ENCODE peak calls at places on chromosomes 5 and 9, in six cellular contexts. X is hepatocyte, Z is thyroid gland, D is body of pancreas, F is fibroblast of lung, V is tibial artery. E is an unnamed sample.

GRCh38 chr5:175902013-175902412 is 30.6 kb downstream of the CPLX2 start:
- DNase-seq in X (no peak), Z (no peak), D (no peak), F (no peak), V (no peak), E (no peak)

GRCh38 chr9:122213589-122214413 is 15.0 kb downstream of the LHX6 start:
- DNase-seq in X (peak; percentile 83), Z (peak; percentile 20), D (peak; percentile 38), F (no peak), V (no peak), E (peak; percentile 89)

GRCh38 chr9:86801246-86801645 is 146.1 kb downstream of the GAS1 start:
- DNase-seq in X (no peak), Z (no peak), D (peak; percentile 65), F (peak; percentile 23), V (no peak), E (no peak)

GRCh38 chr5:147935032-147935431 is 28.7 kb upstream of the C5orf46 start:
- DNase-seq in X (peak; percentile 38), Z (no peak), D (peak; percentile 53), F (peak; percentile 69), V (no peak), E (no peak)

GRCh38 chr5:111512026-111512405 is 319 bp downstream of the STARD4 start:
- DNase-seq in X (peak; percentile 56), Z (no peak), D (no peak), F (peak; percentile 48), V (peak; percentile 70), E (no peak)

GRCh38 chr9:132472599-132472998 is 62.6 kb downstream of the CFAP77 start:
- DNase-seq in X (no peak), Z (peak; percentile 16), D (no peak), F (no peak), V (no peak), E (no peak)

GRCh38 chr5:124744170-124744911 is 2.1 kb downstream of the ZNF608 start:
- DNase-seq in X (peak; percentile 51), Z (peak; percentile 63), D (peak; percentile 60), F (peak; percentile 39), V (peak; percentile 77), E (peak; percentile 35)

GRCh38 chr5:54558362-54558761 is 40.8 kb downstream of the SNX18 start:
- DNase-seq in X (no peak), Z (no peak), D (no peak), F (peak; percentile 22), V (no peak), E (no peak)

GRCh38 chr9:108184941-108185340 is 670.8 kb downstream of the ACTL7B start:
- DNase-seq in X (peak; percentile 73), Z (no peak), D (no peak), F (peak; percentile 90), V (no peak), E (no peak)

GRCh38 chr9:136644343-136644592 is 18.4 kb upstream of the EGFL7 start:
- DNase-seq in X (peak; percentile 89), Z (peak; percentile 95), D (peak; percentile 92), F (peak; percentile 55), V (no peak), E (peak; percentile 88)

GRCh38 chr5:132828846-132829494 is 1.5 kb downstream of the SHROOM1 start:
- DNase-seq in X (no peak), Z (peak; percentile 61), D (no peak), F (no peak), V (no peak), E (no peak)

GRCh38 chr9:70021026-70021571 is 22.5 kb upstream of the MAMDC2 start:
- DNase-seq in X (no peak), Z (no peak), D (no peak), F (peak; percentile 96), V (no peak), E (no peak)

GRCh38 chr9:69996947-69997346 is 46.7 kb upstream of the MAMDC2 start:
- DNase-seq in X (peak; percentile 41), Z (peak; percentile 72), D (peak; percentile 31), F (no peak), V (no peak), E (peak; percentile 50)

GRCh38 chr5:72353046-72353445 is 32.9 kb downstream of the PTCD2 start:
- DNase-seq in X (no peak), Z (no peak), D (no peak), F (peak; percentile 68), V (no peak), E (no peak)

GRCh38 chr5:72358925-72359324 is 38.8 kb downstream of the PTCD2 start:
- DNase-seq in X (no peak), Z (no peak), D (no peak), F (no peak), V (no peak), E (no peak)

GRCh38 chr5:72356361-72356760 is 36.2 kb downstream of the PTCD2 start:
- DNase-seq in X (no peak), Z (no peak), D (no peak), F (no peak), V (no peak), E (no peak)

DNA sequence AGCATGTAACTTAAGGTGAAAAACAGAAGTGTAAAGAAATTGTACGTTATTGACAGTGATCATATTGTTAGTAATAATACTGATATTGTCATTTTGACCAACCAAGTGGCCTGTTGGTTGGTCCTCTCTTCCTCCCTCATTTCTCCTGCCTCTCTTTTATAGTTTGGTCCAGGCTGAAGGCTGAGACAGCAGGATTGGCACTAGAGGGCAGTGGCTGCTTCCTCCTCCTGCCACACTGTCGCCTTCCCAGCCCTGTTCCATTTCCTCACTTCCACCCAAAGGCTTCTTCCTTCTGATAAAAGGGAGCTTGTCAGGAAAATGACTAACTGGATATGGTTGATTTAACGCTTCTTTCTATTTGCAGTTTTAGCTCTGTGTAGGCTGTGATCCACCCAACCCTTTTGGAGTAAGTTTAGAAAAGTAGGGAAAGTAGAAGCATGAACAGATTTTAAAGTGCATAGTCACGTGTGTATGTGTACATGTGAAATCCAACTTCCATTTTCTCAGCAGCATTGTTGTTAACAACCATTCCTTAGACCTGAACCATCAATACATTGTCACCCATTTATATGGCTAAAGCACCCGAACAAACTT is 35.6 kb downstream of the PTCD2 start:
- DNase-seq in X (peak; percentile 52), Z (peak; percentile 21), D (no peak), F (peak; percentile 22), V (peak; percentile 69), E (peak; percentile 65)
- TF ChIP-seq CTCF in X (peak; percentile 45), Z (no peak), D (no peak), F (no peak), V (peak; percentile 40), E (peak; percentile 84)

DNA sequence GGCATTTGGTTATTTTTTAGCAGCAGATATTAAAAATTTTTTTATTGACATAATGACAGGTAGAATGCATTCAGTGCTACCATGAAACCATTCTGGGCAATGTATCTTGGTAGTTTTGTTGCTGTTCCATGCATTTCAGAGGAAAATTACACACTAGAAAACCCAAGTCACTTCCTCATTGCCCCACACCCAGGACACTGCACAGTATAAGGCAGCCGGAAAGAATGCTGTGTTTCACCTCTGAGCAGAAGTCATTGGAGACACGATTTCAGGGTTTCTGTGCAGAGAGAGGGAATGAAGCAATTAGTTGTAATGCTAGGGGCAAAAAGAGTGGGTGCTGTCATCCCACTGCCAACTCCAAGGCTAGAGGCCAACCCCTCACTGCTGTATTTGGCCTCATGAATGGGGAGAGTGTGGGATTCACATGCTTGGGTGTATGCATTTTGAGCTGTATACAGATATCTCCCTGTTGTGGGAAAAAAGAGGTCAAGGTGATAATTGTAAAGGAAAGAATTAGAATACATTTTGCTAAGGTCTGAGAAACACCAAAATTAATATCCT is 290.5 kb downstream of the BNC2 start:
- DNase-seq in X (no peak), Z (no peak), D (no peak), F (no peak), V (no peak), E (no peak)
- H3K9me3 ChIP-seq in X (no peaks in the 10 kb centered on the region), Z (no peaks in the 10 kb centered on the region), D (no peaks in the 10 kb centered on the region), F (no peaks in the 10 kb centered on the region), V (no peaks in the 10 kb centered on the region), E (no peaks in the 10 kb centered on the region)

GRCh38 chr9:131420913-131421312 is 27.0 kb downstream of the PRRC2B start:
- DNase-seq in X (peak; percentile 44), Z (no peak), D (no peak), F (peak; percentile 40), V (no peak), E (no peak)
- TF ChIP-seq CTCF in X (peak; percentile 27), Z (no peak), D (no peak), F (no peak), V (no peak), E (no peak)

DNA sequence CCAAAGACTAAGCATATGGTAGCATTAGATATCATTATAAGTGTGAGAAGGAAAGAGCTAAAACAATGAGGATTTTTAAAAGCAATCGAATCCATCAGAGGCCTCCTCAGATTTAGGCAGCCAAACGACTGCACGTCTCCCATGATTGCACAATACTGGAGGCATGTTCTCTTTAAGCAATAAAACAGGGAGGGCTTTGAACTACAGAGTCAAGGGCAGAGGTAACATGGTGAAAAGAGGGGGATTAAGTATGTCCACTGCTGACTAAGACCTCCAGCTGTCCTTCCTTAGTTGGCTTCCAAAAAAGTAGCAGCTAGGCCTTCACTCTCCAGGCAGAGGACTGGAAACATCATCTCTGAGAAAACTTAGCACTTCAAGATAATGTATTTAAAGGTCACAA is 298.7 kb upstream of the RGMB start:
- DNase-seq in X (no peak), Z (no peak), D (no peak), F (no peak), V (no peak), E (no peak)
- H3K9me3 ChIP-seq in X (no peaks in the 10 kb centered on the region), Z (no peaks in the 10 kb centered on the region), D (no peaks in the 10 kb centered on the region), F (no peaks in the 10 kb centered on the region), V (no peaks in the 10 kb centered on the region), E (no peaks in the 10 kb centered on the region)